ENCODE peak calls at places on chromosome 21, in ten cellular contexts. A is heart right ventricle, I is HFF-Myc, Z is stomach, C is pancreas, X is psoas muscle, S is breast epithelium, H is tibial nerve, G is adrenal gland, R is cardiac fibroblast. M is an unnamed sample.
A peak's percentile ranks its signal among the peaks of the same experiment; 100 is the strongest.

GRCh38 chr21:30408782-30409494 is 13.1 kb downstream of the KRTAP13-1 start:
- DNase-seq in A (peak; percentile 17), I (peak; percentile 12), Z (peak; percentile 66), C (peak; percentile 90), X (no peak), S (peak; percentile 23), H (no peak), G (peak; percentile 8), R (peak; percentile 81), M (no peak)

GRCh38 chr21:36089946-36090345 is 20.1 kb downstream of the CBR1 start:
- DNase-seq in A (no peak), I (no peak), Z (no peak), C (no peak), X (no peak), S (peak; percentile 39), H (no peak), G (no peak), R (no peak), M (no peak)

GRCh38 chr21:34046917-34047316 is 26.5 kb upstream of the MRPS6 start:
- DNase-seq in A (no peak), I (no peak), Z (no peak), C (no peak), X (no peak), S (no peak), H (no peak), G (no peak), R (no peak), M (no peak)

GRCh38 chr21:38159355-38159754 is 97.4 kb upstream of the KCNJ15 start:
- DNase-seq in A (peak; percentile 11), I (peak; percentile 77), Z (peak; percentile 70), C (peak; percentile 48), X (no peak), S (peak; percentile 23), H (peak; percentile 24), G (peak; percentile 74), R (peak; percentile 92), M (peak; percentile 30)

GRCh38 chr21:26781331-26781730 is 63.9 kb downstream of the ADAMTS1 start:
- DNase-seq in A (no peak), I (no peak), Z (no peak), C (no peak), X (no peak), S (no peak), H (no peak), G (no peak), R (no peak), M (no peak)

GRCh38 chr21:34061983-34062382 is 11.4 kb upstream of the MRPS6 start:
- DNase-seq in A (no peak), I (no peak), Z (no peak), C (no peak), X (no peak), S (no peak), H (no peak), G (no peak), R (no peak), M (peak; percentile 31)

GRCh38 chr21:36747114-36747814 is 48.3 kb downstream of the SIM2 start:
- DNase-seq in A (no peak), I (no peak), Z (no peak), C (no peak), X (no peak), S (no peak), H (no peak), G (no peak), R (no peak), M (no peak)

GRCh38 chr21:26753822-26754221 is 91.4 kb downstream of the ADAMTS1 start:
- DNase-seq in A (no peak), I (no peak), Z (no peak), C (no peak), X (no peak), S (no peak), H (no peak), G (no peak), R (no peak), M (no peak)

GRCh38 chr21:20030390-20030789 is 967.8 kb upstream of the NCAM2 start:
- DNase-seq in A (peak; percentile 38), I (no peak), Z (no peak), C (peak; percentile 29), X (peak; percentile 57), S (peak; percentile 32), H (no peak), G (no peak), R (no peak), M (no peak)

GRCh38 chr21:29264721-29265120 is 34.0 kb upstream of the BACH1 start:
- DNase-seq in A (no peak), I (no peak), Z (no peak), C (no peak), X (no peak), S (no peak), H (no peak), G (no peak), R (no peak), M (no peak)

GRCh38 chr21:21247441-21247840 is 249.2 kb downstream of the NCAM2 start:
- DNase-seq in A (no peak), I (no peak), Z (no peak), C (no peak), X (no peak), S (no peak), H (no peak), G (no peak), R (no peak), M (no peak)

GRCh38 chr21:37862536-37862935 is 53.7 kb downstream of the KCNJ6 start:
- DNase-seq in A (no peak), I (no peak), Z (no peak), C (no peak), X (no peak), S (no peak), H (no peak), G (no peak), R (peak; percentile 25), M (no peak)

GRCh38 chr21:44903689-44904088 is 17.0 kb downstream of the ITGB2 start:
- DNase-seq in A (peak; percentile 7), I (no peak), Z (no peak), C (peak; percentile 39), X (no peak), S (no peak), H (no peak), G (no peak), R (no peak), M (no peak)

GRCh38 chr21:44780140-44780508 is 21.5 kb downstream of the UBE2G2 start:
- DNase-seq in A (no peak), I (no peak), Z (no peak), C (no peak), X (no peak), S (no peak), H (no peak), G (no peak), R (no peak), M (no peak)

DNA sequence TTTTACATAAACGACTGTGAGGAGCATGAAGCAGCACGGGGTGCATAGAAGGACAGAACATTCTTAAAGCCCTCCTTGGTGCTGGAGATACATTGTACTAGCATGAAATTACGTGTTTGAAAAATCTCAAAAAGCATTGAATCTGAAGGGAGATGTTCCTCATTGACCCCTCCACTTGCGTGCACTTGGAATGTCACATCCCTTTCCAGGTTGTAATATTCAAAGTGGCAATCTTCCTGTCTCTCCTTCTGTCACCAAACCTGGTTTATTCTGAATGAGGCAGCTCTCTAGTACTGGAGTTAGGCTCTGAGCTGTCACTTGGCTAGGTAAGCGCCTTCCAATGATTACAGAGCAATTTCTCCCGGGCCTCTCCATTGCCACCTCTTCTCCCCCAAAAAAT is 901 bp downstream of the DSCAM start:
- DNase-seq in A (no peak), I (no peak), Z (no peak), C (no peak), X (no peak), S (no peak), H (no peak), G (no peak), R (no peak), M (no peak)
- H3K4me3 ChIP-seq in A (no peak overlapping the region), I (no peak overlapping the region), Z (peak overlapping the region; percentile 22), C (no peak overlapping the region), X (no peak overlapping the region), S (no peak overlapping the region), H (no peak overlapping the region), G (no peak overlapping the region), R (no peak overlapping the region), M (no peak overlapping the region)

GRCh38 chr21:18164933-18165332 is 79.7 kb upstream of the CHODL start:
- DNase-seq in A (no peak), I (no peak), Z (no peak), C (no peak), X (no peak), S (no peak), H (no peak), G (no peak), R (no peak), M (no peak)
- TF ChIP-seq CTCF in A (no peak), I (no peak), Z (no peak), C (no peak), X (no peak), S (no peak), H (no peak), G (no peak), R (no peak), M (no peak)

GRCh38 chr21:16588433-16588860 is 858.7 kb downstream of the USP25 start:
- DNase-seq in A (peak; percentile 51), I (peak; percentile 39), Z (peak; percentile 31), C (peak; percentile 41), X (peak; percentile 63), S (peak; percentile 66), H (peak; percentile 56), G (peak; percentile 92), R (peak; percentile 83), M (no peak)

GRCh38 chr21:16587671-16588379 is 858.0 kb downstream of the USP25 start:
- DNase-seq in A (no peak), I (no peak), Z (no peak), C (no peak), X (no peak), S (peak; percentile 25), H (no peak), G (peak; percentile 48), R (peak; percentile 83), M (no peak)

GRCh38 chr21:16590186-16590585 is 860.4 kb downstream of the USP25 start:
- DNase-seq in A (no peak), I (no peak), Z (no peak), C (no peak), X (no peak), S (no peak), H (no peak), G (no peak), R (no peak), M (no peak)

GRCh38 chr21:16589499-16589898 is 859.7 kb downstream of the USP25 start:
- DNase-seq in A (no peak), I (no peak), Z (no peak), C (no peak), X (no peak), S (no peak), H (no peak), G (no peak), R (no peak), M (no peak)

DNA sequence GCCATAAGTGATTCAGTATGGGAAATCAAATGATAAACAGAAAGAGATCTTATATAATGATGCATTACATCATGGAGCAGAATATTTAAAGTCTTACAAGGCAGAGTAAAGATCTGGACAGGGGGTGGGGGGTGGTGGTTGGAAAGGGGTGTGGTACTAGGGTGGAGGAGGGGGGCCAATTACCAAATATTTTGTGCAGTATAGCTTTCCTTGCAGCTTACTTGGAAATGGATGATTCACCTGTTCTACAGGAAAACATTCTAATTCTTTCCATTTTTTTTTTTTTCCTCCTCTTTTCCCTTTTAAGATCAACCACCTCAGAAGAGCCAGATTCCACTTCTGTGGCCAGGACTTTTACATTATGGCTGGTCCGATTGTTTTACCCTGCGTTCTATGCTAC is 859.3 kb downstream of the USP25 start:
- DNase-seq in A (no peak), I (no peak), Z (no peak), C (no peak), X (no peak), S (no peak), H (no peak), G (no peak), R (no peak), M (no peak)
- H3K4me3 ChIP-seq in A (no peak overlapping the region), I (peak overlapping the region; percentile 42), Z (no peak overlapping the region), C (no peak overlapping the region), X (no peak overlapping the region), S (peak overlapping the region; percentile 67), H (peak overlapping the region; percentile 48), G (no peak overlapping the region), R (peak overlapping the region; percentile 58), M (no peak overlapping the region)

GRCh38 chr21:42652527-42653491 is 612 bp upstream of the PDE9A start:
- DNase-seq in A (peak; percentile 65), I (no peak), Z (peak; percentile 75), C (peak; percentile 86), X (peak; percentile 80), S (peak; percentile 35), H (peak; percentile 43), G (peak; percentile 88), R (peak; percentile 61), M (no peak)
- TF ChIP-seq CTCF in A (peak; percentile 66), I (peak; percentile 39), Z (peak; percentile 50), C (peak; percentile 10), X (peak; percentile 42), S (no peak), H (peak; percentile 62), G (peak; percentile 52), R (peak; percentile 38), M (no peak)